ENCODE peak calls at places on chromosomes 4 and X, in seven cellular contexts. One of them, this sample, is unnamed.

GRCh38 chr4:53015681-53016080 is 153.6 kb downstream of the RASL11B start:
- DNase-seq in GM23248: peak; percentile 70
- DNase-seq in brain microvascular endothelial cell: peak; percentile 49
- DNase-seq in psoas muscle: no peak
- DNase-seq in left ventricle myocardium inferior: no peak
- DNase-seq in heart right ventricle: no peak
- DNase-seq in prostate gland: no peak
- DNase-seq in this sample: no peak

GRCh38 chr4:146916479-146917076 is 29.1 kb downstream of the TTC29 start:
- DNase-seq in left ventricle myocardium inferior: no peak
- DNase-seq in prostate gland: no peak
- DNase-seq in GM23248: peak; percentile 62
- DNase-seq in heart right ventricle: no peak
- DNase-seq in psoas muscle: no peak
- DNase-seq in brain microvascular endothelial cell: peak; percentile 41
- DNase-seq in this sample: no peak

GRCh38 chr4:7811536-7812190 is 128.0 kb downstream of the AFAP1 start:
- DNase-seq in left ventricle myocardium inferior: peak; percentile 75
- DNase-seq in GM23248: peak; percentile 63
- DNase-seq in brain microvascular endothelial cell: no peak
- DNase-seq in prostate gland: no peak
- DNase-seq in heart right ventricle: peak; percentile 64
- DNase-seq in psoas muscle: peak; percentile 48
- DNase-seq in this sample: no peak

GRCh38 chr4:118772149-118773081 is 63.5 kb downstream of the SEC24D start:
- DNase-seq in heart right ventricle: no peak
- DNase-seq in psoas muscle: no peak
- DNase-seq in prostate gland: no peak
- DNase-seq in brain microvascular endothelial cell: no peak
- DNase-seq in GM23248: peak; percentile 72
- DNase-seq in left ventricle myocardium inferior: no peak
- DNase-seq in this sample: no peak

GRCh38 chr4:182679531-182679930 is 237.7 kb downstream of the DCTD start:
- DNase-seq in heart right ventricle: no peak
- DNase-seq in brain microvascular endothelial cell: no peak
- DNase-seq in GM23248: no peak
- DNase-seq in psoas muscle: no peak
- DNase-seq in left ventricle myocardium inferior: no peak
- DNase-seq in prostate gland: no peak
- DNase-seq in this sample: no peak

GRCh38 chr4:185567828-185568442 is 32.6 kb upstream of the PDLIM3 start:
- DNase-seq in left ventricle myocardium inferior: peak; percentile 73
- DNase-seq in brain microvascular endothelial cell: peak; percentile 45
- DNase-seq in prostate gland: peak; percentile 42
- DNase-seq in psoas muscle: peak; percentile 65
- DNase-seq in heart right ventricle: peak; percentile 63
- DNase-seq in GM23248: peak; percentile 38
- DNase-seq in this sample: no peak

GRCh38 chrX:43357741-43358140 is 298.4 kb upstream of the MAOA start:
- DNase-seq in left ventricle myocardium inferior: no peak
- DNase-seq in GM23248: no peak
- DNase-seq in prostate gland: no peak
- DNase-seq in psoas muscle: no peak
- DNase-seq in heart right ventricle: no peak
- DNase-seq in brain microvascular endothelial cell: no peak
- DNase-seq in this sample: no peak

GRCh38 chrX:4238916-4239315 is 525.5 kb upstream of the PRKX start:
- DNase-seq in psoas muscle: no peak
- DNase-seq in GM23248: no peak
- DNase-seq in brain microvascular endothelial cell: no peak
- DNase-seq in prostate gland: no peak
- DNase-seq in left ventricle myocardium inferior: no peak
- DNase-seq in heart right ventricle: no peak
- DNase-seq in this sample: no peak

GRCh38 chr4:119016636-119017035 is 119.0 kb upstream of the MYOZ2 start:
- DNase-seq in psoas muscle: no peak
- DNase-seq in prostate gland: no peak
- DNase-seq in brain microvascular endothelial cell: no peak
- DNase-seq in GM23248: peak; percentile 80
- DNase-seq in heart right ventricle: no peak
- DNase-seq in left ventricle myocardium inferior: no peak
- DNase-seq in this sample: no peak

GRCh38 chrX:131235768-131236167 is 53.3 kb downstream of the IGSF1 start:
- DNase-seq in heart right ventricle: no peak
- DNase-seq in GM23248: no peak
- DNase-seq in prostate gland: no peak
- DNase-seq in left ventricle myocardium inferior: no peak
- DNase-seq in brain microvascular endothelial cell: no peak
- DNase-seq in psoas muscle: no peak
- DNase-seq in this sample: no peak

GRCh38 chr4:121144021-121144420 is 20.1 kb downstream of the TNIP3 start:
- DNase-seq in psoas muscle: no peak
- DNase-seq in left ventricle myocardium inferior: no peak
- DNase-seq in brain microvascular endothelial cell: no peak
- DNase-seq in heart right ventricle: no peak
- DNase-seq in prostate gland: no peak
- DNase-seq in GM23248: no peak
- DNase-seq in this sample: no peak

GRCh38 chr4:15004701-15005301 is 2.5 kb downstream of the CPEB2 start:
- DNase-seq in left ventricle myocardium inferior: peak; percentile 90
- DNase-seq in brain microvascular endothelial cell: peak; percentile 27
- DNase-seq in GM23248: peak; percentile 85
- DNase-seq in heart right ventricle: peak; percentile 89
- DNase-seq in psoas muscle: peak; percentile 85
- DNase-seq in prostate gland: peak; percentile 86
- DNase-seq in this sample: peak; percentile 50

DNA sequence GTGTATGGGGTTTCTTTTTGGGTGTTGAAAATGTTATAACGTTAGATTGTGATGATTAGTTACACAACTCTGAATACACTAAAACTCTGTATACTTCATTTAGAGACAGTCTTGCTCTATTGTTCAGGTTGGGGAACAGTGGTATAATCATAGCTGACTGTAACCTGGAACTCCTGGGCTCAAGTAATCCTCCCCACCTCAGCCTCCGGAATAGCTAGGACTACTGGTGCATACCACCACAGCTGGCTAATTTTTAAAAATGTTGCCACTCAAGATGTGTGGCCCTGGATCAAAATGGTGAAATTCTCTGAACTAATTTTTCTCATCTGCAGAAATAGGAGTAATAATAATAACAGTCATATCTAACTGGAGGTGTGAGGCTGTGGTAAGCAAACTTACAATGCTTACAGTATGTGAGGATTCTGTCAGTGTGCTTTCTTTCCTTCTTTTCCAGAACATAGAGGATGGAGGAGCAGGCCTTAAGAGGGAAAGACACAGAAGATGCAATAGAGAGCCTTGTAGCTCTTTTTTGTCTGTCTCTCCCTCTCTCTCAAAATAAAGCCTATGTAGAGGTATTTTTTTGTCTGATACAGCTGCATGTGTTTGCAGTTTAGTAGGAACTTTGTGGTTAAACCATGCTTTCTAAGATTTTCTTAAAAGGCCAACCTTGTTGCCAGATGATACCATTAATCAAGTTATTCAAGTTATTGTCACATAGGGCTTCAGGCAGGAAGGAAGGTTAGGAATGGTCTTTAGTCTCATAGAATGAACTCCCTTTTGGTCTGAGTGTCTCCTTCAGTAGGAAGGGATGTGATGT is 7.5 kb downstream of the ADD1 start:
- DNase-seq in heart right ventricle: no peak
- DNase-seq in left ventricle myocardium inferior: no peak
- DNase-seq in psoas muscle: no peak
- DNase-seq in GM23248: peak; percentile 17
- DNase-seq in brain microvascular endothelial cell: no peak
- DNase-seq in prostate gland: no peak
- DNase-seq in this sample: no peak
- H3K27ac ChIP-seq in heart right ventricle: no peak overlapping the region
- H3K27ac ChIP-seq in left ventricle myocardium inferior: peak overlapping the region; percentile 82
- H3K27ac ChIP-seq in psoas muscle: peak overlapping the region; percentile 60
- H3K27ac ChIP-seq in GM23248: no peak overlapping the region
- H3K27ac ChIP-seq in brain microvascular endothelial cell: no peak overlapping the region
- H3K27ac ChIP-seq in prostate gland: no peak overlapping the region
- H3K27ac ChIP-seq in this sample: no peak overlapping the region

GRCh38 chr4:89994176-89994873 is 99.7 kb downstream of the MMRN1 start:
- DNase-seq in left ventricle myocardium inferior: no peak
- DNase-seq in prostate gland: no peak
- DNase-seq in psoas muscle: no peak
- DNase-seq in brain microvascular endothelial cell: no peak
- DNase-seq in heart right ventricle: no peak
- DNase-seq in GM23248: no peak
- DNase-seq in this sample: no peak
- H3K27ac ChIP-seq in left ventricle myocardium inferior: no peak overlapping the region
- H3K27ac ChIP-seq in prostate gland: no peak overlapping the region
- H3K27ac ChIP-seq in psoas muscle: no peak overlapping the region
- H3K27ac ChIP-seq in brain microvascular endothelial cell: no peak overlapping the region
- H3K27ac ChIP-seq in heart right ventricle: no peak overlapping the region
- H3K27ac ChIP-seq in GM23248: no peak overlapping the region
- H3K27ac ChIP-seq in this sample: no peak overlapping the region

GRCh38 chrX:140980271-140980670 is 22.1 kb upstream of the SPANXB1 start:
- DNase-seq in prostate gland: no peak
- DNase-seq in left ventricle myocardium inferior: no peak
- DNase-seq in psoas muscle: no peak
- DNase-seq in heart right ventricle: no peak
- DNase-seq in GM23248: no peak
- DNase-seq in brain microvascular endothelial cell: no peak
- DNase-seq in this sample: no peak

DNA sequence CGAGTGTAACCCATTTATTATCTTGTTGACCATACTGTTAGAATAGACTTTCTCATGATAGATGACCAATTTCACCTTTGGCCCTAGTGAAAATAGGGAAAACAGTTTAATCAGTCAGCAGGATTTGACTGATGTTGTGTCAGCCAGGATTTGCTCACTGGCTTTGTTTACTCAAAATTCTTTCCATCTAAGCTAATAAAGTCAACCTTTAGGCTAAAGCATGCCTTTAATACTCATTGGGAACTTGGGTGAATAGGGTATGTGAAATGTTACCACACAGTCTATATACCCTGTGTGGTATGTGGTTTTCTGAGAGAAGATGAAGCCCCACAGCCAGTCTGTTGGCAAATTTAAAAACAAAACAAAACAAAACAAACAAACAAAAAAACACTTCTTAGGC is 18.7 kb upstream of the SPANXB1 start:
- DNase-seq in GM23248: no peak
- DNase-seq in heart right ventricle: no peak
- DNase-seq in left ventricle myocardium inferior: no peak
- DNase-seq in prostate gland: no peak
- DNase-seq in psoas muscle: no peak
- DNase-seq in brain microvascular endothelial cell: no peak
- DNase-seq in this sample: no peak
- H3K27ac ChIP-seq in GM23248: no peak overlapping the region
- H3K27ac ChIP-seq in heart right ventricle: no peak overlapping the region
- H3K27ac ChIP-seq in left ventricle myocardium inferior: no peak overlapping the region
- H3K27ac ChIP-seq in prostate gland: no peak overlapping the region
- H3K27ac ChIP-seq in psoas muscle: no peak overlapping the region
- H3K27ac ChIP-seq in brain microvascular endothelial cell: no peak overlapping the region
- H3K27ac ChIP-seq in this sample: no peak overlapping the region

GRCh38 chrX:85052207-85052606 is 48.5 kb downstream of the APOOL start:
- DNase-seq in GM23248: peak; percentile 46
- DNase-seq in brain microvascular endothelial cell: peak; percentile 7
- DNase-seq in heart right ventricle: no peak
- DNase-seq in prostate gland: no peak
- DNase-seq in psoas muscle: no peak
- DNase-seq in left ventricle myocardium inferior: no peak
- DNase-seq in this sample: no peak

GRCh38 chrX:85051627-85052026 is 48.0 kb downstream of the APOOL start:
- DNase-seq in prostate gland: no peak
- DNase-seq in heart right ventricle: no peak
- DNase-seq in psoas muscle: no peak
- DNase-seq in left ventricle myocardium inferior: no peak
- DNase-seq in brain microvascular endothelial cell: no peak
- DNase-seq in GM23248: no peak
- DNase-seq in this sample: no peak

DNA sequence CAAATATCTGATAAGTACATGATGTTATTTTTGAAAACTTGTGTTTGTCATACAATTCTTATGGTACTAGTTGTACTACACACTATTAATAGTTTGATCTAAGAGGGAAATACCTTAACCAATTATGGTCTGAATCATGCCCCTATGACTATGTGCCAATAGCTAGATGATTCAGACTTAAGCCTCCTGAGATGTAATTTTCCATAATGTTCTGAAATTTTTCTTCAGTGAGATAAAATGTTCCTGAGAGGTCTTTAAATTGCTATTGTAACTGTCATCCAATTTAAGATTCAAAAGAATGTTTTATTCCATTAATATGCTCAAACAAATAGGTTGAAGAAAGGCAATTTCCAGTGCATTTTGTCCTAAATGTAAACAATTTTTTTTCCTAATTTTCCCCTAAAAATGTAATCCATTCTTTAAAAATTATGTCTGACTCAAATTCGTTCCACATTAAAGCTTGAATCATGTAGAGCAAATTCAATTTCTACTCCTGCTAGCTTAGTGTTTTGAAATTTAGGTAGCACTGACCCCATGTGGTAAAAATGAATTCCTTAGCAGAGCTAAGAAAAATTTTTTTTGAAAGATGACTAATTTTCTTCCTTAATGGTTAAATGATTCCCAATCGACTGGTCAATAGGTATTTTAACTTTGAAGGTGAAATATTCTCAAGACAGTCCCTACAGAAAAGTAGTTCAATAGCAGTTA is 49.1 kb downstream of the APOOL start:
- DNase-seq in prostate gland: no peak
- DNase-seq in psoas muscle: no peak
- DNase-seq in GM23248: peak; percentile 79
- DNase-seq in brain microvascular endothelial cell: peak; percentile 14
- DNase-seq in heart right ventricle: no peak
- DNase-seq in left ventricle myocardium inferior: no peak
- DNase-seq in this sample: no peak
- H3K27ac ChIP-seq in prostate gland: no peak overlapping the region
- H3K27ac ChIP-seq in psoas muscle: no peak overlapping the region
- H3K27ac ChIP-seq in GM23248: peak overlapping the region; percentile 81
- H3K27ac ChIP-seq in brain microvascular endothelial cell: peak overlapping the region; percentile 69
- H3K27ac ChIP-seq in heart right ventricle: no peak overlapping the region
- H3K27ac ChIP-seq in left ventricle myocardium inferior: no peak overlapping the region
- H3K27ac ChIP-seq in this sample: no peak overlapping the region

DNA sequence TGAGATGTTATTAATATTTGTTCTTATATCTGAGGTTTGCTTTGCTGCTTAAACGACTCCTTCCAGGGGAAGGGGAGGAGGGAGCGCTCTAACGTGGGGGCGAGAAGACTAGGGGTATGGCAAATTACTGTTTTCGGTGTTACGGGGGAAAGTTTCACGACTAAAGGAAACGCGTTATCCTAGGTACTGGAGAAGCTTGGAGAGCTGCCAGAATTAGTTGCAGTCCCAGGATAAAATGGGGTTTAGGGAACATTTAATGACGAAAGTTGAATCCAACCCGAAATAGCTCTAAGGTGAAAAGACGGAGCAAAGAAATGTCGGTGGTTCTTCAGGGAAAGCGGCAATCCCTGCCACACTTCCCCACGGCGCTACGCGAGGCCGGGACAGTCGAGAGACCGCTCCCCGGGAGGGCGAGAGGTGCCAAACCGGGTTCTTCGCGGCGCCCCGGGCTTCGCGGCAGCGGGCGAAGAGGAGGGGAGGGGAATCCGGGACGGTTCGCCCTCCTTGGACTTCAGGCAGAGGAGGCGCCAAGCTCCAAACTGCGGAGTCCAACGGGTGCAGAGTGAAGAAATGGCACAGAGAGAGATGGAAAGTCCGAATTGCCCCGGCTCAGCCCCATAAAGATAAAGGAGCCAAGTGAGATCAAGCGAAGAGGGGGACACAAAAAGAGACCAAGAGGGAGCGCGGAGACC is 719 bp downstream of the THOC2 start:
- DNase-seq in brain microvascular endothelial cell: no peak
- DNase-seq in psoas muscle: peak; percentile 15
- DNase-seq in heart right ventricle: no peak
- DNase-seq in left ventricle myocardium inferior: no peak
- DNase-seq in prostate gland: no peak
- DNase-seq in GM23248: peak; percentile 72
- DNase-seq in this sample: no peak
- H3K27ac ChIP-seq in brain microvascular endothelial cell: peak overlapping the region; percentile 69
- H3K27ac ChIP-seq in psoas muscle: peak overlapping the region; percentile 87
- H3K27ac ChIP-seq in heart right ventricle: peak overlapping the region; percentile 90
- H3K27ac ChIP-seq in left ventricle myocardium inferior: peak overlapping the region; percentile 86
- H3K27ac ChIP-seq in prostate gland: peak overlapping the region; percentile 84
- H3K27ac ChIP-seq in GM23248: peak overlapping the region; percentile 87
- H3K27ac ChIP-seq in this sample: peak overlapping the region; percentile 69